ENCODE peak calls at places on chromosomes 6 and 20, in seven cellular contexts. G is mesendoderm; T is fibroblast of lung; N is iPS DF 6.9; F is CD4-positive, alpha-beta memory T cell; Q is Karpas-422; D is Peyer's patch. E is an unnamed sample.

GRCh38 chr6:140319209-140319608 is 944.8 kb upstream of the CITED2 start:
- DNase-seq in N (no peak), D (no peak), G (no peak), F (no peak), Q (no peak), T (peak; percentile 57), E (peak; percentile 48)

GRCh38 chr6:11494786-11495564 is 42.6 kb upstream of the TMEM170B start:
- DNase-seq in D (no peak), F (no peak), T (peak; percentile 28), G (peak; percentile 68), N (no peak), Q (no peak), E (no peak)

GRCh38 chr6:293185-294174 is 1.2 kb downstream of the DUSP22 start:
- DNase-seq in Q (no peak), F (peak; percentile 48), T (peak; percentile 44), G (peak; percentile 41), D (no peak), N (no peak), E (peak; percentile 42)

GRCh38 chr6:31579546-31580445 is 2.4 kb downstream of the LTB start:
- DNase-seq in Q (peak; percentile 89), N (no peak), G (no peak), D (no peak), F (peak; percentile 53), T (no peak), E (no peak)

GRCh38 chr6:28742668-28743270 is 181.0 kb downstream of the TRIM27 start:
- DNase-seq in G (peak; percentile 97), N (no peak), D (no peak), T (peak; percentile 58), Q (peak; percentile 86), F (no peak), E (no peak)

GRCh38 chr6:19851273-19852089 is 14.3 kb downstream of the ID4 start:
- DNase-seq in N (no peak), F (no peak), Q (peak; percentile 58), G (peak; percentile 92), T (peak; percentile 79), D (no peak), E (peak; percentile 58)

GRCh38 chr6:153024401-153025017 is 22.0 kb upstream of the MTRF1L start:
- DNase-seq in T (peak; percentile 38), F (peak; percentile 40), Q (peak; percentile 91), N (peak; percentile 37), G (peak; percentile 78), D (no peak), E (peak; percentile 65)

GRCh38 chr6:25645916-25646315 is 6.1 kb upstream of the SCGN start:
- DNase-seq in G (no peak), T (no peak), Q (no peak), D (no peak), F (no peak), N (no peak), E (no peak)

GRCh38 chr6:158784505-158784904 is 34.7 kb downstream of the EZR start:
- DNase-seq in N (no peak), F (no peak), T (peak; percentile 88), G (peak; percentile 84), D (no peak), Q (no peak), E (no peak)

GRCh38 chr6:42898891-42899361 is 16.9 kb upstream of the PTCRA start:
- DNase-seq in T (peak; percentile 53), F (peak; percentile 74), G (peak; percentile 72), N (no peak), D (no peak), Q (peak; percentile 94), E (peak; percentile 69)

GRCh38 chr6:42904467-42904866 is 11.4 kb upstream of the PTCRA start:
- DNase-seq in N (no peak), G (no peak), D (no peak), F (no peak), T (no peak), Q (no peak), E (no peak)

GRCh38 chr6:42896178-42896719 is 16.8 kb downstream of the RPL7L1 start:
- DNase-seq in D (no peak), N (no peak), G (no peak), F (no peak), T (no peak), Q (no peak), E (no peak)

GRCh38 chr6:42901538-42901957 is 14.3 kb upstream of the PTCRA start:
- DNase-seq in Q (peak; percentile 93), T (peak; percentile 70), F (peak; percentile 71), G (peak; percentile 89), N (peak; percentile 77), D (no peak), E (peak; percentile 91)

GRCh38 chr6:42899871-42900270 is 16.0 kb upstream of the PTCRA start:
- DNase-seq in G (no peak), Q (no peak), F (no peak), T (no peak), D (no peak), N (no peak), E (no peak)
- H3K4me3 ChIP-seq in G (no peak overlapping the region), Q (no peak overlapping the region), F (no peak overlapping the region), T (no peak overlapping the region), D (no peak overlapping the region), N (no peak overlapping the region), E (no peak overlapping the region)

DNA sequence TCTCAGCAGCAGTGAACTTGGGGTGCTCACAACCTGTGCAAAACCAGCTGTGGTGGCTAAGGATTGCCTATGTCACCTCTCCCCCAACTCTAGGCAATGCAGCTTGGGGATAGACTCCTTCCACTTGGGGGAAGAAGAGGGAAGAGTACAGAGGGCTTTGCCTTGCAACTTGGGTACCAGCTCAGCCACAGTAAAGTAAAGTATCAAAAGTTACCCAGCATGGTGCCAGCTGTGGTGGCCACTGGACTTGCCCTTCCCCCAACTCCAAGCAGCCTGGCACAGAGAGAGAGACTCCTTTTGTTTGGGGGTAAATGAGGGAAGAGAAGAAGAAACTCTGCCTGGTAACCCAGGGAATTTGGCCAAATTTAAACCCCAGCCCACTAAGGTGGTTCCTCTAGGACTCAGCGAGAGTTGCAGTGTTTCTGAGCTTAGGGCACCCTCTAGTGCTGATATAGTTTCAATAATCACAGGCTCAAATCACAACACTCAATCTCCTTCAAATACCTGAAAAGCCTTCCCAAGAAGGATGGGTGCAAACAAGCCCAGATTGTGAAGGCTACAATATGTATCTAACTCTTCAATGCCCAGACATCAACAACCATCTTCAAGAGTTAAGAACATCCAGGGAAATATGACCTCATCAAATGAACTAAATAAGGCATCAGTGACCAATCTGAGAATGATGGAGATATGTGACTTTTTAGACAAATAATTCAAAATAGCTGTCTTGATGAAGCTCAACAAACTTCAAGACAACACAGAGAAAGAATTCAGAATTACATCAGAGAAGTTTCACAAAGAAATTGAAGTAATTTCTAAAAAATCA is 7.6 kb upstream of the DEFB129 start:
- DNase-seq in T (peak; percentile 0), F (no peak), D (no peak), N (peak; percentile 13), G (peak; percentile 42), Q (peak; percentile 71), E (no peak)
- H3K27me3 ChIP-seq in T (no peaks in the 10 kb centered on the region), F (peaks cover 3% of the 10 kb centered on the region), D (no peaks in the 10 kb centered on the region), N (no peaks in the 10 kb centered on the region), G (no peaks in the 10 kb centered on the region), Q (no peaks in the 10 kb centered on the region), E (no peaks in the 10 kb centered on the region)

GRCh38 chr20:1212607-1213396 is 9.5 kb downstream of the C20orf202 start:
- DNase-seq in G (peak; percentile 85), Q (peak; percentile 75), D (peak; percentile 76), N (peak; percentile 73), T (peak; percentile 62), F (peak; percentile 52), E (peak; percentile 83)

GRCh38 chr20:1211954-1212497 is 8.8 kb downstream of the C20orf202 start:
- DNase-seq in T (no peak), Q (no peak), D (no peak), G (peak; percentile 67), F (no peak), N (no peak), E (no peak)

GRCh38 chr20:1210501-1210900 is 7.2 kb downstream of the C20orf202 start:
- DNase-seq in F (no peak), G (no peak), N (no peak), Q (no peak), D (no peak), T (no peak), E (peak; percentile 40)

GRCh38 chr20:1214838-1215261 is 11.0 kb upstream of the RAD21L1 start:
- DNase-seq in F (no peak), G (no peak), Q (no peak), T (no peak), N (no peak), D (no peak), E (no peak)

GRCh38 chr20:1215386-1216170 is 10.3 kb upstream of the RAD21L1 start:
- DNase-seq in N (no peak), Q (no peak), D (no peak), G (no peak), T (no peak), F (no peak), E (no peak)
- H3K36me3 ChIP-seq in N (no peaks in the 10 kb centered on the region), Q (no peaks in the 10 kb centered on the region), D (no peaks in the 10 kb centered on the region), G (no peaks in the 10 kb centered on the region), T (no peaks in the 10 kb centered on the region), F (no peaks in the 10 kb centered on the region), E (no peaks in the 10 kb centered on the region)

GRCh38 chr20:33896509-33896908 is 85.4 kb downstream of the CHMP4B start:
- DNase-seq in D (no peak), Q (no peak), N (no peak), F (no peak), G (no peak), T (peak; percentile 72), E (no peak)
- H3K4me3 ChIP-seq in D (no peak overlapping the region), Q (no peak overlapping the region), N (no peak overlapping the region), F (no peak overlapping the region), G (no peak overlapping the region), T (no peak overlapping the region), E (no peak overlapping the region)

DNA sequence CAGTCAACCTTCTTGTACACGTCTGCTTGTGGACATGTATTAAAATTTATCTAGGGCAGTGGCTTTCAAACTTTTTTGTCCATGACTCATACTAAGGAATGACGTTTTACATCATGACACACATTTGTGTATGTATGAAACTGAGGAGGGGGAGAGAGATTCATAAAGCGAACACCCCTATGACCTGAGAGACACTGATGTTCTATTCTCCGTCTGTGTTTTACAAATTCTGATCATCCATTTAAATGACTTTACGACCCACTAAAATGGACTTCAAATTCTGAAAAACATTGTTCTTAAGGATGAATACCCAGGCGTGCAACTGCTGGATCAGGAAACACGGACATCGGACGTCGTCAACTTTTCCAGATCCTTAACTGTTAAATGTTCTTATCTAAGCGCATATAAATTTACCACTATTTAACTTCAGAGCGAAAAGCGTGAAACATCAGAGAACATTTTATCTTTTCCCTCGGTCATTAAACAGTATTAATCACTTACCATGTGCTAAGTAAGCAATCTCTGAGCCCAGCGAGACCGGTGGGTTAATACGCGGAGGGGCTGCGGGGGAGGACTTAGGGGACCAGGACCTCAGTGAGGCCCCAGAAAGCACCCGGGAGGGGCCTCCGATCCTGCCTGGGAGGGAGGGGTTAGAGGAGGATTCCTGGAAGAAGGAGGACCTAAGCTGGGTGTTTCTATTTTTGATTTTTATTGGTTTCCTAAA is 1.2 kb downstream of the PLAGL1 start:
- DNase-seq in Q (no peak), N (no peak), G (peak; percentile 19), D (no peak), T (peak; percentile 77), F (no peak), E (no peak)
- H3K27me3 ChIP-seq in Q (no peaks in the 10 kb centered on the region), N (peaks cover 26% of the 10 kb centered on the region), G (peaks cover 5% of the 10 kb centered on the region), D (no peaks in the 10 kb centered on the region), T (no peaks in the 10 kb centered on the region), F (no peaks in the 10 kb centered on the region), E (no peaks in the 10 kb centered on the region)

GRCh38 chr20:34925341-34925740 is 30.3 kb downstream of the GSS start:
- DNase-seq in Q (no peak), F (no peak), D (no peak), T (no peak), N (no peak), G (no peak), E (no peak)
- H3K36me3 ChIP-seq in Q (no peaks in the 10 kb centered on the region), F (peaks cover 14% of the 10 kb centered on the region), D (peaks cover 5% of the 10 kb centered on the region), T (peaks cover 24% of the 10 kb centered on the region), N (peaks cover 20% of the 10 kb centered on the region), G (peaks cover 5% of the 10 kb centered on the region), E (peaks cover 36% of the 10 kb centered on the region)

GRCh38 chr20:63273180-63273579 is 567 bp downstream of the ARFGAP1 start:
- DNase-seq in F (no peak), D (no peak), N (no peak), Q (peak; percentile 48), G (no peak), T (no peak), E (no peak)
- H3K4me3 ChIP-seq in F (peak overlapping the region; percentile 68), D (peak overlapping the region; percentile 99), N (peak overlapping the region; percentile 82), Q (peak overlapping the region; percentile 93), G (peak overlapping the region; percentile 78), T (peak overlapping the region; percentile 92), E (peak overlapping the region; percentile 99)

E was measured in small intestine.